ENCODE peak calls at places on chromosome 20, in eight cellular contexts. M, B, Q, C, Z, G, F and D are unnamed samples.

GRCh38 chr20:52473171-52473570 is 281.6 kb upstream of the ZFP64 start:
- DNase-seq in B (no peak), G (no peak), Q (no peak), C (no peak), Z (no peak), M (no peak), F (no peak), D (no peak)

GRCh38 chr20:48603116-48603818 is 224.5 kb downstream of the PREX1 start:
- DNase-seq in Z (no peak), Q (no peak), C (no peak), F (no peak), B (no peak), G (no peak), M (no peak), D (no peak)

GRCh38 chr20:44271915-44272663 is 25.0 kb downstream of the GDAP1L1 start:
- DNase-seq in F (no peak), B (no peak), G (no peak), Q (no peak), M (no peak), Z (no peak), C (no peak), D (no peak)

GRCh38 chr20:63915471-63915870 is 20.5 kb downstream of the DNAJC5 start:
- DNase-seq in C (no peak), Q (no peak), Z (no peak), B (no peak), F (peak), M (no peak), G (no peak), D (no peak)

GRCh38 chr20:2820896-2821869 is 5.0 kb downstream of the TMEM239 start:
- DNase-seq in C (no peak), M (no peak), Q (no peak), G (peak), Z (no peak), F (no peak), B (peak), D (no peak)

GRCh38 chr20:63702751-63703470 is 4.9 kb downstream of the ARFRP1 start:
- DNase-seq in F (no peak), G (peak), Z (no peak), C (no peak), B (no peak), M (no peak), Q (no peak), D (no peak)

GRCh38 chr20:15703171-15703911 is 869.9 kb downstream of the KIF16B start:
- DNase-seq in Z (no peak), M (peak), Q (peak), C (peak), G (no peak), B (no peak), F (no peak), D (no peak)

GRCh38 chr20:44495257-44495656 is 19.6 kb downstream of the TTPAL start:
- DNase-seq in Q (peak), Z (no peak), F (no peak), B (no peak), C (peak), G (no peak), M (peak), D (no peak)

GRCh38 chr20:63696311-63696627 is 183 bp upstream of the TNFRSF6B start:
- DNase-seq in Q (peak), F (peak), M (no peak), C (no peak), G (no peak), Z (no peak), B (peak), D (no peak)

GRCh38 chr20:47220161-47220582 is 136.3 kb downstream of the ZMYND8 start:
- DNase-seq in Z (no peak), F (no peak), G (no peak), Q (no peak), M (peak), B (peak), C (no peak), D (no peak)

GRCh38 chr20:34562643-34563042 is 4.1 kb downstream of the MAP1LC3A start:
- DNase-seq in M (peak), Q (no peak), G (no peak), F (no peak), B (no peak), Z (no peak), C (no peak), D (no peak)

GRCh38 chr20:58698741-58699141 is 6.1 kb downstream of the NPEPL1 start:
- DNase-seq in F (peak), Z (no peak), Q (no peak), G (peak), B (no peak), M (no peak), C (no peak), D (no peak)

GRCh38 chr20:13744403-13744802 is 40.3 kb downstream of the ESF1 start:
- DNase-seq in C (no peak), B (no peak), Q (no peak), M (no peak), G (no peak), Z (no peak), F (no peak), D (no peak)

GRCh38 chr20:50092436-50092835 is 20.5 kb downstream of the UBE2V1 start:
- DNase-seq in G (no peak), M (no peak), C (no peak), Q (no peak), B (no peak), Z (no peak), F (no peak), D (no peak)

GRCh38 chr20:10921491-10922010 is 247.8 kb upstream of the JAG1 start:
- DNase-seq in Z (no peak), Q (peak), G (no peak), B (no peak), M (no peak), F (no peak), C (no peak), D (no peak)

GRCh38 chr20:38230253-38230551 is 30.3 kb downstream of the KIAA1755 start:
- DNase-seq in B (no peak), F (no peak), C (no peak), M (no peak), Q (no peak), Z (no peak), G (no peak), D (no peak)

GRCh38 chr20:17381701-17382100 is 149.5 kb downstream of the BFSP1 start:
- DNase-seq in F (no peak), M (no peak), G (no peak), Q (peak), B (no peak), C (no peak), Z (no peak), D (no peak)

GRCh38 chr20:47677314-47678129 is 107.8 kb downstream of the SULF2 start:
- DNase-seq in Z (peak), Q (peak), C (no peak), F (peak), M (peak), G (no peak), B (peak), D (no peak)

GRCh38 chr20:37986873-37987601 is 46.2 kb downstream of the TTI1 start:
- DNase-seq in F (peak), C (no peak), B (no peak), M (peak), G (peak), Z (no peak), Q (no peak), D (peak)

GRCh38 chr20:4091332-4092135 is 76.2 kb upstream of the RNF24 start:
- DNase-seq in Z (no peak), Q (peak), M (peak), F (peak), B (peak), C (no peak), G (peak), D (peak)

GRCh38 chr20:4095639-4096038 is 80.3 kb upstream of the RNF24 start:
- DNase-seq in M (no peak), G (no peak), F (no peak), Q (no peak), B (no peak), Z (no peak), C (no peak), D (no peak)

GRCh38 chr20:4090756-4091331 is 75.5 kb upstream of the RNF24 start:
- DNase-seq in C (peak), Q (peak), F (no peak), B (no peak), G (no peak), M (peak), Z (no peak), D (no peak)

GRCh38 chr20:4088766-4089165 is 73.4 kb upstream of the RNF24 start:
- DNase-seq in C (no peak), F (no peak), Q (no peak), B (no peak), G (no peak), Z (no peak), M (no peak), D (no peak)

GRCh38 chr20:4092136-4092479 is 76.8 kb upstream of the RNF24 start:
- DNase-seq in C (no peak), F (no peak), M (no peak), B (no peak), Q (no peak), Z (no peak), G (no peak), D (peak)
- TF ChIP-seq CTCF in C (no peak), F (no peak), M (no peak), B (no peak), Q (no peak), Z (no peak), G (no peak), D (no peak)

DNA sequence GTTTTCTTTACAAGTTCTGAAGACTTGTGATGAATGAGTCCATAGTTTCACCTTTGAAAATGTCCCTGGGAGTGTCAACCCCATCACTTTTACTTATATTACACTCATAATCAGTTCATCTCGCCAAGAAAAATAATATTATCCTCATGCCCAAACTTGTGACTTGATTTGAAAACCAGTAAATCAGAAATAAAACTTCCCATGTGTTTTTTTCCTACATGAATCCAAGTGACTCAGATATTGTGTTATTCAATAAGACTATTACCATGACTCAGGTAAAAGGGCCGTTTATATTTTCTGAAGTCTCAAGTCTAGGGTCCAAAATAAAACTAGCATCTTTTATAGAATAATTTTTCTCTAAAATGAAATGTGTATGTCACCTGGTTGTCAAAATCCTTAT is 15.8 kb upstream of the CYP24A1 start:
- DNase-seq in C (no peak), Q (peak), M (no peak), Z (no peak), B (no peak), G (no peak), F (no peak), D (no peak)
- TF ChIP-seq CTCF in C (no peak), Q (no peak), M (no peak), Z (no peak), B (no peak), G (no peak), F (no peak), D (no peak)

GRCh38 chr20:46021361-46022359 is 7.4 kb upstream of the SLC12A5 start:
- DNase-seq in F (peak), C (no peak), G (no peak), Z (peak), B (peak), Q (no peak), M (peak), D (no peak)
- TF ChIP-seq CTCF in F (no peak), C (no peak), G (no peak), Z (no peak), B (no peak), Q (peak), M (peak), D (no peak)

GRCh38 chr20:25541676-25542075 is 43.7 kb downstream of the NINL start:
- DNase-seq in Z (no peak), B (no peak), F (no peak), M (no peak), C (no peak), G (no peak), Q (no peak), D (no peak)

GRCh38 chr20:25539742-25540201 is 45.6 kb downstream of the NINL start:
- DNase-seq in M (no peak), B (no peak), C (no peak), Z (no peak), Q (no peak), F (no peak), G (no peak), D (no peak)

GRCh38 chr20:25537890-25538289 is 47.4 kb downstream of the NINL start:
- DNase-seq in B (no peak), G (no peak), Q (no peak), M (no peak), F (no peak), C (no peak), Z (no peak), D (no peak)

GRCh38 chr20:25538838-25539665 is 46.3 kb downstream of the NINL start:
- DNase-seq in Z (no peak), F (no peak), B (no peak), C (no peak), Q (no peak), M (no peak), G (no peak), D (no peak)

GRCh38 chr20:25540273-25540672 is 45.1 kb downstream of the NINL start:
- DNase-seq in F (no peak), C (no peak), Q (peak), G (no peak), B (no peak), Z (no peak), M (no peak), D (no peak)
- TF ChIP-seq CTCF in F (no peak), C (peak), Q (peak), G (peak), B (no peak), Z (no peak), M (no peak), D (no peak)

DNA sequence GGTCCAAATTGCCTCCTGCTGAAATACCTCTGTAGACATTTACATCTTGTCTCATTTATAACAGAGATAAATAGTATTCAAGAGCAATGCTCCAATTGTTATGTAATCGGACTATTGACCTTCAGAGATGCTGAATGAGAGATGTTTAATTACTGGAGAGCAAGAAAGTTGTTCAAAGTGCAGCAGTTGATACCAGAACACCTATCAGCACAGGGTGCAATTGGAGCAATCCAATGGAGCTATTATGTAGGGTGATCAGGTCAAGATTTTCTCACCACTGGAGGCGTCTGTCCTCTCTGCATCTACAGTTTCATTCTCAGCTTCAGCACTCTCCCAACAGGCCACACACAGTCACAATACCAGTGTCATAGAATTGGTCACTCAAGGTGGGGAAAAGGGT is 19.5 kb upstream of the TMX4 start:
- DNase-seq in Z (no peak), M (peak), Q (no peak), G (no peak), B (no peak), C (no peak), F (no peak), D (no peak)
- TF ChIP-seq CTCF in Z (no peak), M (no peak), Q (no peak), G (no peak), B (no peak), C (no peak), F (no peak), D (no peak)

GRCh38 chr20:8800089-8800488 is 268.8 kb upstream of the PLCB4 start:
- DNase-seq in Z (no peak), F (no peak), G (no peak), B (no peak), M (peak), C (no peak), Q (no peak), D (no peak)
- TF ChIP-seq CTCF in Z (no peak), F (no peak), G (no peak), B (no peak), M (peak), C (no peak), Q (no peak), D (no peak)

GRCh38 chr20:5195655-5196054 is 68.8 kb downstream of the CDS2 start:
- DNase-seq in C (no peak), F (no peak), B (no peak), G (no peak), Z (no peak), Q (peak), M (no peak), D (no peak)

GRCh38 chr20:5189917-5190316 is 63.1 kb downstream of the CDS2 start:
- DNase-seq in B (no peak), C (no peak), Z (no peak), F (no peak), M (no peak), Q (no peak), G (no peak), D (no peak)

GRCh38 chr20:5190444-5190843 is 63.6 kb downstream of the CDS2 start:
- DNase-seq in M (no peak), Z (no peak), F (no peak), B (no peak), Q (no peak), C (no peak), G (no peak), D (no peak)

GRCh38 chr20:5191829-5192569 is 65.2 kb downstream of the CDS2 start:
- DNase-seq in G (no peak), C (peak), F (peak), B (peak), Q (peak), Z (no peak), M (peak), D (no peak)

GRCh38 chr20:5192570-5193431 is 66.0 kb downstream of the CDS2 start:
- DNase-seq in F (no peak), C (no peak), B (no peak), G (no peak), Q (no peak), M (no peak), Z (no peak), D (no peak)
- TF ChIP-seq CTCF in F (no peak), C (no peak), B (no peak), G (no peak), Q (no peak), M (no peak), Z (peak), D (no peak)